ENCODE peak calls at places on chromosomes 5 and 9, in six cellular contexts. Q is colonic mucosa; B is stomach; T is H1; X is CD8-positive, alpha-beta T cell; C is transverse colon. D is an unnamed sample. For H3K27me3, the result is how much of the 10 kb centered on the place peaks cover.

GRCh38 chr5:78221964-78222451 is 72.5 kb downstream of the AP3B1 start:
- DNase-seq in Q (no peak), T (no peak), C (peak), B (no peak), X (no peak), D (peak)

GRCh38 chr9:131959056-131959455 is 120.6 kb downstream of the MED27 start:
- DNase-seq in T (no peak), Q (no peak), C (no peak), X (no peak), B (no peak), D (no peak)

GRCh38 chr5:67773439-67773988 is 442.0 kb upstream of the PIK3R1 start:
- DNase-seq in C (peak), B (no peak), X (no peak), T (no peak), Q (peak), D (peak)

GRCh38 chr9:72315510-72316287 is 49.3 kb downstream of the ZFAND5 start:
- DNase-seq in Q (peak), B (peak), C (peak), T (no peak), X (no peak), D (no peak)

GRCh38 chr9:136900556-136900955 is 14.2 kb downstream of the TRAF2 start:
- DNase-seq in B (no peak), Q (no peak), T (no peak), X (no peak), C (no peak), D (no peak)

GRCh38 chr5:172920447-172920849 is 38.8 kb upstream of the RPL26L1 start:
- DNase-seq in B (no peak), X (no peak), T (no peak), C (no peak), Q (no peak), D (no peak)

GRCh38 chr5:88675758-88676636 is 207.0 kb downstream of the MEF2C start:
- DNase-seq in X (no peak), T (peak), B (no peak), Q (peak), C (peak), D (no peak)

GRCh38 chr5:140295414-140295813 is 7.5 kb downstream of the PFDN1 start:
- DNase-seq in Q (peak), X (no peak), T (no peak), B (peak), C (peak), D (no peak)

GRCh38 chr9:22084336-22085035 is 75.4 kb upstream of the CDKN2B start:
- DNase-seq in T (no peak), X (no peak), C (no peak), Q (no peak), B (no peak), D (peak)

GRCh38 chr5:75226916-75227315 is 9.8 kb downstream of the ANKRD31 start:
- DNase-seq in X (no peak), C (no peak), Q (no peak), T (no peak), B (no peak), D (no peak)

GRCh38 chr5:11146171-11146570 is 385.1 kb upstream of the DAP start:
- DNase-seq in X (no peak), C (no peak), Q (no peak), T (no peak), B (no peak), D (no peak)

GRCh38 chr5:11149136-11149535 is 388.1 kb upstream of the DAP start:
- DNase-seq in B (no peak), Q (no peak), T (no peak), X (no peak), C (no peak), D (no peak)

GRCh38 chr5:11139471-11139870 is 378.4 kb upstream of the DAP start:
- DNase-seq in Q (no peak), C (no peak), T (no peak), B (no peak), X (no peak), D (no peak)

GRCh38 chr5:11143456-11144267 is 382.6 kb upstream of the DAP start:
- DNase-seq in C (no peak), Q (no peak), T (no peak), X (no peak), B (no peak), D (no peak)
- TF ChIP-seq CTCF in C (no peak), Q (no peak), T (no peak), X (no peak), B (no peak), D (no peak)

DNA sequence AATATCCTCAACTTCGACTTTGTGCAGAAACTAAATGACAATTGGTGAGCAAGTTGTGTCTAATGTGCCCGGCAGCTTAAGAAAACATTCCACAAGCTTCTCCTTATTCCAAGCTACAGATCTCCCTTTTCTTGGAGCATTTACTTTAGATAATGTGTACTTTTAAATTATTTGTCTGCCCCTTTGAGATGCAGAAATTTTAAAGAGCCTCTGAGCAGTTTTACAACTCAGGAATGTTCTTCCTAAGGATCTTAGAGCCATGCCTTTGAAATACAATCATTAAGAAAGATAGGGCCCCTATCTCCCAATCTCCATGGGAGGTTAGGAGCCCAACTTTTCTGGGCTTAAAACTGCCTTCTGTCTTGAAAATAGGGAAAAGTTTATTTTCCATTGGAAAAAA is 723.7 kb upstream of the COX7C start:
- DNase-seq in X (no peak), T (no peak), C (no peak), Q (no peak), B (no peak), D (no peak)
- H3K27me3 ChIP-seq in X (under half), T (under half), C (under half), Q (under half), B (under half), D (under half)

GRCh38 chr5:131495536-131496399 is 139.3 kb downstream of the RAPGEF6 start:
- DNase-seq in B (no peak), Q (no peak), C (no peak), X (no peak), T (no peak), D (no peak)

GRCh38 chr5:131491749-131492148 is 143.3 kb downstream of the RAPGEF6 start:
- DNase-seq in Q (no peak), T (no peak), X (no peak), B (no peak), C (no peak), D (no peak)

DNA sequence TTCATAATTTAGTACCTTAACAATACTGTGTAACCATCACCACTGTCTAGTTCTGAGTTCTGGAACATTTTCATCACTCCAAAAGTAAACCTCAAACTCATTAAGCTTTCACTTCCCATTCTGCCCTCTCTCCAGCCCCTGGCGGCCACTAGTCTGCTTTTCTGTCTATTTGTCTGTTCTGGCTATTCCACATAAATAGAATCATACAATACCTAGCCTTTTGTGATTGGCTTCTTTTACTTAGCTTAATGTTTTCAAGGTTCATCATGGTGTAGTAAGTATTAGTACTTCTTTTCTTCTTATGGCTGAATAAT is 138.7 kb downstream of the RAPGEF6 start:
- DNase-seq in X (no peak), Q (no peak), B (no peak), C (no peak), T (no peak), D (no peak)
- TF ChIP-seq CTCF in X (no peak), Q (no peak), B (no peak), C (no peak), T (no peak), D (no peak)

GRCh38 chr9:86943223-86943870 is 4.0 kb downstream of the GAS1 start:
- DNase-seq in B (peak), X (no peak), T (no peak), Q (no peak), C (no peak), D (no peak)
- H3K27me3 ChIP-seq in B (under half), X (under half), T (under half), Q (under half), C (half or more), D (under half)

GRCh38 chr5:65760504-65761275 is 38.7 kb downstream of the NLN start:
- DNase-seq in T (no peak), B (peak), C (peak), X (peak), Q (peak), D (no peak)
- TF ChIP-seq CTCF in T (no peak), B (no peak), C (no peak), X (peak), Q (no peak), D (no peak)

DNA sequence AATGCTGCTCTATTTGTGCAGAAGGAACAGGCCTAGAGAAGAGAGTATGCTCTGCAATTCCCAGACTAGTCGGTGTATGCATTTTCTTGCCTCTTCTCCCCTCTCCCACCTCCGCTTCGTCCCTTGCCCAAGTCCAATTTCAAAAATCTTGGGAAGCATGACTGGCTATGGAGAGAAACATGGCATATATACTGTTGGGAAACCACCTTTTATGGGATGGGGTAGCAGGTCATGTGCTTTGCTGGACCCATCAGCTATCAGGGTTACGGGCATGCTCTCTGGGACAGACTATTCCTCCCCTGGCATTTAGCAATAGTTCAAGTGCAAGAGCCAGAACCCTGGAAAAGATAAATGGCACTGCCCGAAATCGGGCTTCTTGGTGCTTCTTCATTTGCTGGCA is 12.0 kb downstream of the ISL1 start:
- DNase-seq in C (no peak), X (no peak), Q (no peak), T (no peak), B (no peak), D (no peak)
- H3K27me3 ChIP-seq in C (half or more), X (under half), Q (under half), T (half or more), B (under half), D (under half)

GRCh38 chr5:18276939-18277338 is 642.7 kb downstream of the TAF11L14 start:
- DNase-seq in X (no peak), B (no peak), T (no peak), Q (no peak), C (no peak), D (no peak)
- TF ChIP-seq CTCF in X (no peak), B (no peak), T (no peak), Q (no peak), C (no peak), D (no peak)

DNA sequence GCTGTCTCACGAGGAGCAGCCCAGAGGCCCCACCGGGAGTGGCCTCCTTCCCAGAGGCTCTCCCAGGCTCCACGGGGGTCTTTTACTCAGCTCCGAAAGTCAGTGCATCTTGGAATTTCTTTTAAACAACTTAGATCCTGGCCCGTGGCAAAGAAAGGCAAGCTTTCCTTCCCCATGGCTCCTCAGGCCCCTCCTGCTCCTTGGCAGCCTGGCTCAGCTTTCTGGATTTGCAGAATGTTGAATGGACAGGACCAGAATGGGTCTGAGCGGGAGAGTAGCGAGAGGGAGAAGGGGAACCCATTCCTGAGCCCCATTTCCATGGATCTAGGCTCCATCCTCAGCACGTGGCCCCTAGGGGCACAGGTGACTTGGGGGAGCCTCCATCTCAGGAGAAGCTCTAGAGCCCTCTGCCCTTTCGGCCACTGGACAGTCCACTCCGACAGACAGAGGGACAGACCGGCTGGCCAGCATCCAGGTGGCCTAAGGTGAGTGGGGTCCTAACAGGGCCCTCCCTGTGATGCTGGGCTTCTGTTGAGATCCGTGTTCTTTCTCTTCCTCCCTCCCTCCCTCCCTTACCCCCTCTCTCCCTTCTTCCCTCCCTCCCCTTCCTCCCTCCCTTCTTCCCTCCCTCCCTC is 173.9 kb upstream of the PPP1R26 start:
- DNase-seq in C (no peak), X (no peak), Q (no peak), T (no peak), B (no peak), D (no peak)
- H3K27me3 ChIP-seq in C (under half), X (under half), Q (under half), T (under half), B (under half), D (under half)